ENCODE peak calls at places on chromosomes 13 and 19, in four cellular contexts. G, C, Q and U are unnamed samples. For H3K4me1, the result is how much of the 10 kb centered on the place peaks cover.

GRCh38 chr19:46928951-46929350 is 68.2 kb downstream of the ARHGAP35 start:
- DNase-seq in Q (no peak), G (no peak), C (no peak), U (no peak)

GRCh38 chr13:106905380-106906259 is 337.7 kb upstream of the ARGLU1 start:
- DNase-seq in Q (no peak), G (no peak), C (no peak), U (no peak)

GRCh38 chr19:46080561-46080960 is 39.8 kb upstream of the IGFL4 start:
- DNase-seq in Q (no peak), G (no peak), C (no peak), U (peak)

GRCh38 chr19:7729831-7730285 is 2.1 kb downstream of the CLEC4G start:
- DNase-seq in Q (no peak), C (no peak), G (no peak), U (no peak)

GRCh38 chr13:21242236-21242635 is 65.8 kb downstream of the MRPL57 start:
- DNase-seq in C (no peak), Q (no peak), G (no peak), U (no peak)

GRCh38 chr19:13029893-13030292 is 34.6 kb downstream of the NFIX start:
- DNase-seq in Q (no peak), G (no peak), C (no peak), U (no peak)

GRCh38 chr13:47294691-47295090 is 397.8 kb upstream of the HTR2A start:
- DNase-seq in G (no peak), Q (no peak), C (no peak), U (no peak)

GRCh38 chr19:19274716-19275115 is 1.6 kb upstream of the TM6SF2 start:
- DNase-seq in G (no peak), C (no peak), Q (no peak), U (no peak)

GRCh38 chr13:94950303-94950702 is 238.0 kb upstream of the SOX21 start:
- DNase-seq in Q (no peak), G (no peak), C (no peak), U (no peak)

GRCh38 chr19:56639217-56639616 is 3.7 kb upstream of the SMIM17 start:
- DNase-seq in G (no peak), C (no peak), Q (no peak), U (no peak)

GRCh38 chr19:56637976-56638555 is 4.9 kb upstream of the SMIM17 start:
- DNase-seq in Q (no peak), G (peak), C (no peak), U (no peak)

GRCh38 chr19:56642711-56643459 is at the start of gene SMIM17:
- DNase-seq in G (no peak), Q (no peak), C (no peak), U (no peak)

GRCh38 chr19:56643460-56643763 is 453 bp downstream of the SMIM17 start:
- DNase-seq in C (no peak), G (no peak), Q (no peak), U (no peak)
- H3K27ac ChIP-seq in C (no peak), G (no peak), Q (no peak), U (no peak)

DNA sequence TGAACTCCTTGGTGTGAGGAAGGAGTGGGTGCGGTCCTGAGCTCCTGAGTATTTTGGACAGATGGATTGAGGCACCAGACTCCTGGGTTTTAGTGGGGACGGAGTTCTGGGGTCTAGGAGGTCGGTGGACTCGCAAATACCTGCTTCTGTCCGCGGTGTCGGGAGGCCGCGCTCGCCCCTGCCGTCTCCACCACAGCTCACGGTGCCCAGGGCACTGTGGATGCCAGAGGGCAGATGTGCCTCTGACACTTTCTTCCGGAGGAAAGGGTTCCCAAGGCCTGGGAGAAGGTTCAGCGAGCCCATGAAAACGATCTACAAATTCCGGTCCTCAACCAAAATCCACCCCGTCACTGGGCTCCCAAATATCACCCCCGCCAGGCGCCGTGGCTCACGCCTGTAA is 3.3 kb downstream of the TULP2 start:
- DNase-seq in G (no peak), C (no peak), Q (no peak), U (no peak)
- H3K4me1 ChIP-seq in G (under half), C (under half), Q (under half), U (under half)

DNA sequence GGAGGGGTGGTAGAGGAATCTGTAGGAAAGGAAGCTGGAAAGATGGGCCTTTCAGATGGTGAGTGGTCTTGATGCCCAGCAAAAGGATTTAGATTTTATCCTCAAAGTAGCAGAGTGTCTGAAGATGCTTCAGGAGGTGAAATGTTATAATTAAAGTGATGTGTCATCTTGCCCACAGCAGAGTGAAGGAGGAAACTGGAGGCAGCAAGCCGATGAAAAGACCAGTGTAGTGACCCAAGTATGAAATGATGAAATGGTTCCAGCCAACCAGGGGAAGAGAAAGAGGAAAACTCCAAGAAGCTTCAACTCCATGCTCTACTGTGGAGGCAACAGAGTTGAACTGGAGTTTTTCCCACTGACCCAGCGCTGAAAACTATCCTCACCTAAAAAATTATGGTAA is 66.7 kb downstream of the FOXO1 start:
- DNase-seq in C (no peak), Q (no peak), G (no peak), U (no peak)
- H3K4me3 ChIP-seq in C (no peak), Q (no peak), G (no peak), U (no peak)

DNA sequence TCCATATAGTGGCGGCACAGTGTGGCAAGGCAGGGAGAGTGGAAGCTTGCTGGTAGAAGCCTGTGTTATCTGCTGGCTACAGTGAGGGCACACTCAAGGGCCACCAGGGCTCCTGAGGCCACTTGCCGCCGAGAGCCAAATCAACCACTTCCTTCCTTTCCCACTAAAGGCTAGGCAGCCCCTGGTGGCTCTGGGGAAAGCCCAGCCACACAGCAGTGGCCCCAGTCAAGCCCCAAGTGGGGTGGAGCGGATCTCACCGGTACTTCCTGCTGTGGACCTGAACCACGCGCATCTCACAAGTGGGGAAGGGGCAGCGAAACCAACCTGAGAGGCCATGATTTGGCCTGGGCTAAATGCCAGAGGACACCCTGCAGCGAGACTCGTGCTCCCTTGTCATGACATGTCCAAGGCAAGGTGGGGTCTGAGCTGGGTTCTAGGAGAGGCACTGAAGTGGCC is 21.9 kb upstream of the SLC35E1 start:
- DNase-seq in Q (no peak), G (no peak), C (no peak), U (no peak)
- H3K27ac ChIP-seq in Q (peak), G (no peak), C (no peak), U (no peak)